ENCODE peak calls at places on chromosomes 4 and X, in six cellular contexts. M is neuronal stem cell; G is fibroblast of pulmonary artery; U is pancreas; Q is CD8-positive, alpha-beta T cell; Z is coronary artery. A is an unnamed sample.

GRCh38 chr4:161291222-161291621 is 872.6 kb downstream of the FSTL5 start:
- DNase-seq in M (no peak), G (no peak), U (no peak), Q (no peak), Z (no peak), A (no peak)

GRCh38 chrX:113868169-113868568 is 715.7 kb upstream of the HTR2C start:
- DNase-seq in M (no peak), G (peak; percentile 14), U (no peak), Q (no peak), Z (no peak), A (no peak)

GRCh38 chr4:177222776-177223175 is 86.9 kb upstream of the NEIL3 start:
- DNase-seq in M (no peak), G (no peak), U (no peak), Q (no peak), Z (no peak), A (no peak)

GRCh38 chr4:153714247-153714646 is 30.2 kb downstream of the TLR2 start:
- DNase-seq in M (no peak), G (no peak), U (no peak), Q (no peak), Z (no peak), A (no peak)

GRCh38 chr4:173275150-173275549 is 59.0 kb downstream of the HMGB2 start:
- DNase-seq in M (no peak), G (no peak), U (no peak), Q (no peak), Z (no peak), A (no peak)

GRCh38 chr4:38782452-38783108 is at the start of gene TLR10:
- DNase-seq in M (peak; percentile 37), G (peak; percentile 64), U (peak; percentile 49), Q (peak; percentile 42), Z (no peak), A (no peak)

GRCh38 chr4:107115185-107115847 is 79.2 kb upstream of the DKK2 start:
- DNase-seq in M (no peak), G (peak; percentile 13), U (no peak), Q (no peak), Z (no peak), A (no peak)

GRCh38 chrX:138858946-138859345 is 147.4 kb upstream of the FGF13 start:
- DNase-seq in M (no peak), G (no peak), U (no peak), Q (no peak), Z (no peak), A (no peak)

GRCh38 chrX:9163153-9163790 is 129.3 kb upstream of the FAM9B start:
- DNase-seq in M (no peak), G (peak; percentile 18), U (no peak), Q (no peak), Z (no peak), A (no peak)

GRCh38 chr4:175811171-175811570 is 893 bp downstream of the GPM6A start:
- DNase-seq in M (no peak), G (no peak), U (no peak), Q (no peak), Z (no peak), A (no peak)

GRCh38 chr4:89307446-89308160 is at the start of gene GPRIN3:
- DNase-seq in M (peak; percentile 55), G (peak; percentile 26), U (peak; percentile 76), Q (peak; percentile 68), Z (no peak), A (no peak)

GRCh38 chr4:180814875-180815417 is 1428.3 kb upstream of the TENM3 start:
- DNase-seq in M (no peak), G (no peak), U (no peak), Q (no peak), Z (no peak), A (no peak)

GRCh38 chrX:100748133-100748532 is 16.2 kb upstream of the SYTL4 start:
- DNase-seq in M (no peak), G (no peak), U (no peak), Q (no peak), Z (no peak), A (no peak)

GRCh38 chr4:5539584-5539983 is 168.8 kb downstream of the EVC2 start:
- DNase-seq in M (no peak), G (no peak), U (no peak), Q (no peak), Z (no peak), A (no peak)

GRCh38 chr4:118352843-118353373 is at the start of gene PRSS12:
- DNase-seq in M (peak; percentile 77), G (peak; percentile 44), U (peak; percentile 76), Q (peak; percentile 46), Z (no peak), A (no peak)

GRCh38 chrX:119007189-119007770 is 32.9 kb downstream of the LONRF3 start:
- DNase-seq in M (no peak), G (no peak), U (no peak), Q (no peak), Z (no peak), A (no peak)

DNA sequence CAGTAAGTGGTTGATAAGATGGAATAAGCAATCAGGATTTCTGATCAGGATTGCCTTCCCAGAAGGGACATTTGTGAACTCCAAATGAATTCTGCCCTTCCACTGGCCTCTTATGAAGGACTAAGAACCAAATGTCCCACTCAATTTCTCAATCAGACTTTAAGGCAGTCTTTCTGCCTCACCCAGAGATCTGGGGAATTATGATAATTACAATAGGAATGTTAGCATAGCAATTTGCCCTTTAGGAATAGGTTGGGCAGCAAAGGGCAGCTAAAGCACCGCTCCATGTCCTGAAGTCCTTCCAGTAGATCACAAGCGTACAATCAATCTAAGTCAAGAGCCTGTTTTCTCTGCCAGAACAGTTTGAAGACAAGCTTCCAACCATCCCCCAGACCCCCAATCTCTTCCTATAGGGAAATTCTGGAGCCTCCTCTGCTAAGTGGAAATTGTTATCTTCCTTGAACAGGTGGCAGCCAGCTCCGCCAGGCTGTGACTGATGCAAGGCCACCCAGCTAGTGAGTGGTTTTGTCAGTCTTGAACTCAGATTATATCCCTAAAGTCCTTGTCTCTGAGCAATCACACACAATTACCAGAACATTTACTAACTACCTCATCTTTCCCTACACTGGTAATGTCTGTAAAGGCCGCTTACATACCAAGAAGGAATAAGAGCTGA is 18.6 kb downstream of the NKX3-2 start:
- DNase-seq in M (no peak), G (no peak), U (no peak), Q (no peak), Z (peak; percentile 33), A (no peak)
- H3K4me3 ChIP-seq in M (no peak overlapping the region), G (no peak overlapping the region), U (no peak overlapping the region), Q (no peak overlapping the region), Z (no peak overlapping the region), A (no peak overlapping the region)

DNA sequence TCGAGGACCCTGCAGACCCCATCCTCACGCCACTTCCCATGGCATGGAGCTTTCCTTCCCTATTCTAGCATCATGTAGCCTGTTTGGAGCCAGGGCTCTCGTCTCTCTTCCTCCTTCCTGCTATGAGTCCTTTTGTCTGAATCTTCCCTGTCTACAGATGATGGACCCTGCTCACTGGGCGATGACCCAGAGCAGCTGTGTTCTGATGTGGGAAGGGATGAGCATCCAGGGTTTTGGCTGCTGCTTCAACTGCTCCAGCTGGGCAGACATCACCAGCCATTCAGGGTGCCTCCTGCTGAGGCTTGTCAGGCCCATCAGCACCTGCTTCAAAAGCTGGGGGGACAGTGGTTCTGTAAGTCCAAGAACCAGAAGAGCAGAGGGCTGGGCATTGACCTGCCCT is 3.2 kb upstream of the CCKAR start:
- DNase-seq in M (no peak), G (no peak), U (no peak), Q (no peak), Z (no peak), A (no peak)
- H3K4me3 ChIP-seq in M (no peak overlapping the region), G (no peak overlapping the region), U (no peak overlapping the region), Q (no peak overlapping the region), Z (no peak overlapping the region), A (no peak overlapping the region)

DNA sequence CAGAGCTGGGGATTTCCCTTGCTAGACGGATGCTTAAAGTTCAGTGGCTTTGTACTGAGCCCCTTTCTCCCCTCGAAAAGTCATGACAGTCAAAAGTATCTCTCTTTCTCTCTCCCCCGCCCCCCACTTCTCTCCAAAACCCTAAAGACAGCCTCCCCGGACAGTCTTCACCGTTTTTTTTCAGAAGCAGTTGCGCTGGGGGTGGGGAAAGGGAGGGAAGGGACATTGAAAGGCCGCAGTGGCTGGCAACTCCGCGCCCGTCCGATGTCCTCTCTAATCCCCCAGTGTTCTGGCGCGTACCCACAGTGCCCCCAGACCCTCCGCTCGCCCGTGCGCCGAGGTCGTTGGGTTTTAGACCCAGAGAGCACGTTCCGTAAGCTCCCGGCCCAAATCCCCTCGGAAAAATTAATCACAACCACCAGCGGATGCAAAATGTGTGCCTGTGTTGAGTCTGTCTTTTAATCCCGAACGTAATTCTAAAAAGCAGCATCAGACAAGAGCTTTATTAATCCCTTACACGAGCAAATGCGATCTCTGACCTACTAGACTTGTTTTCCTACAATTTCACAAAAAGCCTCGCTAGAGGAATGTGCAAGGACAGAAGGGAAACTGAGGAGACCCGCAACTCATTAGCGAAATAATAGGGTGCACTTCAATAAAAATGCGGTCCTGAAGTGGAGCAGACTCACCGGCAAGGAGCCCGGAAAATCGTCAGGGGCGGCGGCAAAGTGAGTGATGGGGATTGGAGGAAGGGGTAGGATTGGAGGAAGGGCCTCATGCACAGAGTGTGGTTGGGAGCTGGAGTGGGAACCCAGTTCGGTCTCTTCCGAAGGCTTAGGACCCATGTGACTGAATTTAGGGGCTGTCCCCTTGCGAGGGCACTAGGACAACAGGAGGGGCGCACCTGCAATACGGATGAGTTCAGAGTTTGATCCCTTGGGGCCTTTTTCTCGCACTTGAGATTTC is 12.2 kb upstream of the PRDM8 start:
- DNase-seq in M (no peak), G (no peak), U (no peak), Q (no peak), Z (no peak), A (no peak)
- H3K4me3 ChIP-seq in M (peak overlapping the region; percentile 20), G (peak overlapping the region; percentile 92), U (peak overlapping the region; percentile 58), Q (peak overlapping the region; percentile 75), Z (peak overlapping the region; percentile 88), A (peak overlapping the region; percentile 83)

GRCh38 chrX:149903889-149904748 is 23.1 kb downstream of the MAGEA8 start:
- DNase-seq in M (no peak), G (peak; percentile 11), U (no peak), Q (no peak), Z (no peak), A (no peak)
- H3K4me3 ChIP-seq in M (no peak overlapping the region), G (peak overlapping the region; percentile 38), U (peak overlapping the region; percentile 8), Q (no peak overlapping the region), Z (peak overlapping the region; percentile 40), A (no peak overlapping the region)

DNA sequence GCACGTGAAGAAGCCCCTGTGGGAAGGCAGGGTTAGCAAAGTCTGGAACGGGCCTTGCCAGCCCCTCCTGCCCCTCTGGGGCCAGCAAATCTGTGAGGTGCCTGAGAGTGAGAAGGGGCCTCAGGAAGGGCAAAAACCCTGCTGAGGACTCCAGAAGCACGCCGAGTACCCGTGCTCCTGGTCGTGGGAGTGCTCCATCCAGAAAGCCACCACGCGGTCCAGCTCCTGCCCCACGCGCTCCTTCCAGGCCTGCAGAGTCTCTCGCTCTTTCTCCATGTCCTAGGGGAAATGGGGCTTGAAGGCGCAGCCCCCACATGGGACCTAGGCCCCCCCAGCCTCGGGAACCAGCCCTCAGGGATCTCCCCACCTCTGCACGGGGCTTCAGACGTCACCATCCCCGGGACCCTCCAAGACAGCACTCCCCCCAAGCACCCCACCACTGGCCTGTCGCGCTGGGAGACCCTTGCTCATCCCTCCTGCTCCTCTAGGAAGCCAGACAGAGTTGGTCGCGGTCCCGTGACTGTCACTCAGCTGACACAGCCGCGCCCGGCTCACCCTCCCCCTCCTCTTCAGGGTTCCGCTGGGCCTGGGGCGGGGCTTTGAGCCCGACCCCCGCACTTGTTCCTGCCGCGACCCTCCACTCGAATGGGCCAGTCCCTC is at the start of gene RENBP:
- DNase-seq in M (no peak), G (no peak), U (no peak), Q (peak; percentile 45), Z (no peak), A (no peak)
- H3K4me3 ChIP-seq in M (peak within 1 kb of the TSS; percentile 51), G (peak within 1 kb of the TSS; percentile 7), U (no peak within 1 kb of the TSS), Q (peak within 1 kb of the TSS; percentile 48), Z (peak within 1 kb of the TSS; percentile 65), A (no peak within 1 kb of the TSS)

A was measured in BJ.